ENCODE peak calls at places on chromosome 14, in nine cellular contexts. W is omental fat pad, G is heart right ventricle, C is hippocampal formation, Y is GM10248, E is neural crest cell, Z is T-helper 22 cell, B is skeletal muscle cell, S is ureter. H is an unnamed sample.

GRCh38 chr14:68705741-68706283 is 87.1 kb downstream of the ZFP36L1 start:
- DNase-seq in W (no peak), G (no peak), C (no peak), Y (no peak), E (no peak), Z (no peak), B (no peak), S (peak), H (no peak)

GRCh38 chr14:101499513-101499912 is 61.8 kb upstream of the DIO3 start:
- DNase-seq in W (no peak), G (no peak), C (no peak), Y (no peak), E (no peak), Z (no peak), B (no peak), S (peak), H (peak)

GRCh38 chr14:31969371-31969770 is 107.7 kb upstream of the ARHGAP5 start:
- DNase-seq in W (no peak), G (no peak), C (no peak), Y (no peak), E (no peak), Z (no peak), B (no peak), S (no peak), H (no peak)

GRCh38 chr14:22407033-22407432 is 182.0 kb downstream of the DAD1 start:
- DNase-seq in W (no peak), G (no peak), C (no peak), Y (no peak), E (no peak), Z (no peak), B (no peak), S (no peak), H (no peak)

GRCh38 chr14:90871605-90872233 is 55.5 kb upstream of the TTC7B start:
- DNase-seq in W (no peak), G (no peak), C (no peak), Y (no peak), E (no peak), Z (no peak), B (peak), S (no peak), H (no peak)

GRCh38 chr14:74663884-74664283 is 49.0 kb downstream of the AREL1 start:
- DNase-seq in W (no peak), G (peak), C (no peak), Y (no peak), E (no peak), Z (no peak), B (no peak), S (no peak), H (no peak)

GRCh38 chr14:68961781-68962584 is 17.1 kb downstream of the ACTN1 start:
- DNase-seq in W (no peak), G (no peak), C (no peak), Y (no peak), E (no peak), Z (no peak), B (no peak), S (no peak), H (no peak)

GRCh38 chr14:43308411-43308810 is 1198.7 kb downstream of the FSCB start:
- DNase-seq in W (no peak), G (no peak), C (no peak), Y (no peak), E (no peak), Z (no peak), B (no peak), S (no peak), H (no peak)

GRCh38 chr14:34826661-34827060 is 48.5 kb downstream of the BAZ1A start:
- DNase-seq in W (no peak), G (no peak), C (no peak), Y (no peak), E (no peak), Z (no peak), B (no peak), S (no peak), H (no peak)

GRCh38 chr14:26828741-26829140 is 230.9 kb upstream of the NOVA1 start:
- DNase-seq in W (no peak), G (no peak), C (no peak), Y (no peak), E (no peak), Z (no peak), B (no peak), S (no peak), H (no peak)